ENCODE peak calls at places on chromosomes 4 and X, in four cellular contexts. One of them, this sample, is unnamed.

GRCh38 chrX:100673397-100673953 is 29.5 kb downstream of the SRPX2 start:
- DNase-seq in K562: no peak
- DNase-seq in GM12878: no peak
- DNase-seq in HL-60: no peak
- DNase-seq in this sample: no peak

GRCh38 chr4:148054275-148054674 is 322.4 kb downstream of the ARHGAP10 start:
- DNase-seq in K562: no peak
- DNase-seq in GM12878: no peak
- DNase-seq in HL-60: no peak
- DNase-seq in this sample: no peak

GRCh38 chr4:108370291-108370690 is 201.6 kb upstream of the LEF1 start:
- DNase-seq in K562: no peak
- DNase-seq in GM12878: no peak
- DNase-seq in HL-60: no peak
- DNase-seq in this sample: no peak

GRCh38 chrX:45851434-45851991 is 650.8 kb upstream of the DIPK2B start:
- DNase-seq in K562: no peak
- DNase-seq in GM12878: no peak
- DNase-seq in HL-60: no peak
- DNase-seq in this sample: no peak

GRCh38 chr4:169252339-169253086 is 18.2 kb downstream of the SH3RF1 start:
- DNase-seq in K562: no peak
- DNase-seq in GM12878: no peak
- DNase-seq in HL-60: no peak
- DNase-seq in this sample: no peak

GRCh38 chr4:133000012-133000411 is 149.1 kb upstream of the PCDH10 start:
- DNase-seq in K562: no peak
- DNase-seq in GM12878: no peak
- DNase-seq in HL-60: no peak
- DNase-seq in this sample: no peak

GRCh38 chr4:154911097-154911496 is 130.0 kb downstream of the RBM46 start:
- DNase-seq in K562: no peak
- DNase-seq in GM12878: no peak
- DNase-seq in HL-60: no peak
- DNase-seq in this sample: no peak

GRCh38 chr4:110154586-110154985 is 43.8 kb downstream of the ELOVL6 start:
- DNase-seq in K562: no peak
- DNase-seq in GM12878: no peak
- DNase-seq in HL-60: peak; percentile 18
- DNase-seq in this sample: no peak

GRCh38 chr4:7798215-7798995 is 141.3 kb downstream of the AFAP1 start:
- DNase-seq in K562: no peak
- DNase-seq in GM12878: no peak
- DNase-seq in HL-60: no peak
- DNase-seq in this sample: no peak

GRCh38 chr4:22678851-22679517 is 13.8 kb upstream of the GBA3 start:
- DNase-seq in K562: no peak
- DNase-seq in GM12878: no peak
- DNase-seq in HL-60: no peak
- DNase-seq in this sample: no peak

GRCh38 chr4:77012726-77013125 is 63.1 kb downstream of the CCNI start:
- DNase-seq in K562: no peak
- DNase-seq in GM12878: no peak
- DNase-seq in HL-60: no peak
- DNase-seq in this sample: no peak

GRCh38 chr4:107131295-107131694 is 95.2 kb upstream of the DKK2 start:
- DNase-seq in K562: no peak
- DNase-seq in GM12878: no peak
- DNase-seq in HL-60: no peak
- DNase-seq in this sample: no peak

GRCh38 chr4:183342541-183343533 is 20.6 kb upstream of the CLDN24 start:
- DNase-seq in K562: no peak
- DNase-seq in GM12878: no peak
- DNase-seq in HL-60: no peak
- DNase-seq in this sample: peak; percentile 22

GRCh38 chrX:123277347-123277746 is 93.3 kb downstream of the GRIA3 start:
- DNase-seq in K562: no peak
- DNase-seq in GM12878: no peak
- DNase-seq in HL-60: no peak
- DNase-seq in this sample: no peak

GRCh38 chr4:16045687-16046086 is 38.1 kb downstream of the PROM1 start:
- DNase-seq in K562: no peak
- DNase-seq in GM12878: no peak
- DNase-seq in HL-60: no peak
- DNase-seq in this sample: no peak

GRCh38 chrX:10072786-10073568 is 83.8 kb upstream of the CLCN4 start:
- DNase-seq in K562: no peak
- DNase-seq in GM12878: no peak
- DNase-seq in HL-60: no peak
- DNase-seq in this sample: no peak

GRCh38 chrX:1481636-1482529 is 29.2 kb upstream of the ASMTL start:
- DNase-seq in K562: peak; percentile 74
- DNase-seq in GM12878: peak; percentile 90
- DNase-seq in HL-60: peak; percentile 69
- DNase-seq in this sample: no peak

GRCh38 chr4:141124224-141124623 is 9.0 kb downstream of the RNF150 start:
- DNase-seq in K562: no peak
- DNase-seq in GM12878: no peak
- DNase-seq in HL-60: no peak
- DNase-seq in this sample: no peak

GRCh38 chrX:77785400-77785745 is 643 bp downstream of the ATRX start:
- DNase-seq in K562: peak; percentile 46
- DNase-seq in GM12878: no peak
- DNase-seq in HL-60: no peak
- DNase-seq in this sample: no peak

GRCh38 chr4:3087398-3087797 is 12.9 kb downstream of the HTT start:
- DNase-seq in K562: no peak
- DNase-seq in GM12878: no peak
- DNase-seq in HL-60: no peak
- DNase-seq in this sample: no peak

GRCh38 chr4:151669990-151670389 is 90.8 kb downstream of the GATB start:
- DNase-seq in K562: no peak
- DNase-seq in GM12878: no peak
- DNase-seq in HL-60: no peak
- DNase-seq in this sample: no peak

GRCh38 chr4:26753642-26754041 is 107.0 kb upstream of the STIM2 start:
- DNase-seq in K562: no peak
- DNase-seq in GM12878: no peak
- DNase-seq in HL-60: no peak
- DNase-seq in this sample: no peak

GRCh38 chr4:7941111-7942018 is 1.7 kb upstream of the AFAP1 start:
- DNase-seq in K562: no peak
- DNase-seq in GM12878: no peak
- DNase-seq in HL-60: no peak
- DNase-seq in this sample: no peak

GRCh38 chr4:1602621-1603412 is 81.3 kb downstream of the FAM53A start:
- DNase-seq in K562: no peak
- DNase-seq in GM12878: no peak
- DNase-seq in HL-60: no peak
- DNase-seq in this sample: no peak

GRCh38 chr4:188714488-188714887 is 575.2 kb downstream of the TRIML1 start:
- DNase-seq in K562: no peak
- DNase-seq in GM12878: no peak
- DNase-seq in HL-60: no peak
- DNase-seq in this sample: no peak

GRCh38 chr4:38688676-38689355 is 24.8 kb downstream of the KLF3 start:
- DNase-seq in K562: no peak
- DNase-seq in GM12878: no peak
- DNase-seq in HL-60: no peak
- DNase-seq in this sample: no peak

GRCh38 chr4:3523146-3523627 is 9.0 kb downstream of the LRPAP1 start:
- DNase-seq in K562: no peak
- DNase-seq in GM12878: no peak
- DNase-seq in HL-60: no peak
- DNase-seq in this sample: no peak

GRCh38 chrX:18410038-18410437 is 15.4 kb upstream of the CDKL5 start:
- DNase-seq in K562: no peak
- DNase-seq in GM12878: no peak
- DNase-seq in HL-60: no peak
- DNase-seq in this sample: no peak

GRCh38 chrX:47361538-47362511 is 8.6 kb upstream of the ZNF157 start:
- DNase-seq in K562: peak; percentile 16
- DNase-seq in GM12878: peak; percentile 96
- DNase-seq in HL-60: no peak
- DNase-seq in this sample: peak; percentile 62

GRCh38 chrX:41923925-41924693 is 755 bp upstream of the CASK start:
- DNase-seq in K562: peak; percentile 27
- DNase-seq in GM12878: no peak
- DNase-seq in HL-60: no peak
- DNase-seq in this sample: no peak
- TF ChIP-seq SPI1 in K562: no peak
- TF ChIP-seq SPI1 in GM12878: no peak
- TF ChIP-seq SPI1 in HL-60: no peak
- TF ChIP-seq SPI1 in this sample: no peak

DNA sequence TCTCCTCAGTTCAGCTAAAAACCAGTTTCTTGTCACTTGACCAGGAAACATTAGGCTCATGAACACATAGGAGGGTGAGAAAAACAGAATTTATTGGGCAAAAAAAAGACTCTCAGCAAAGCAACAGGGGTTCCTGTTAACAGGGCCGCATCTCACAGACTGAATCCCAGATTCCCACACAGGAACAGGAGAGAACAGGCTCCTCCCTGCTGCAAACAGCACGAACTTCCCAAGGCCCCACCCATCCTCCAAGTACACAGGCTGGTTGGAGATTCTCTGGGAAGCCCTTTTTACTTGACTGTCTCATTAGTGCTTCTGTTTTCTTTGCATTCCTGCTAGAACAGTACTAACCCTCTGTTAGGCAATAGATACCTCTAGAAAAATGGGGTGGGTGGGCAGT is 52.4 kb upstream of the IL21 start:
- DNase-seq in K562: no peak
- DNase-seq in GM12878: no peak
- DNase-seq in HL-60: no peak
- DNase-seq in this sample: no peak
- TF ChIP-seq SPI1 in K562: no peak
- TF ChIP-seq SPI1 in GM12878: no peak
- TF ChIP-seq SPI1 in HL-60: no peak
- TF ChIP-seq SPI1 in this sample: no peak

DNA sequence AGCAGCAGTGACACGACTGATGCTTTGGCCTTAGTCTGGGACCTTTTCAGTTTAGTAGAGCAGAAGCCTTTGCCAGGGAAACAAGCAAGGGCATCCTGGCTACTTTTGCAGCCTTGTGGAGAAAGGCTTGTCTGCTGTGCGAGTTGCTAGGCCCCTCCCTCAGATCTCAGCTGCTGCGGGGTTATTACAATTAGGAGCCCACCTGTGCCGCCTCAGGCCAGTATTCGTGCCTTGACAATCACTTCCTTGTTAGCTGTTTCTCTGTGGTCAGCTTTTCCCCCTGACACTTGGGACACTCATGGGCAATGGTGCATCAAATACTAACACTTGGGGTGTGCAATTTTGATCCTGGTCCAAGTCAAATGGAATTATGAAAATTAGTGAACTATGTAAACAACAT is 67.9 kb downstream of the SH2D1A start:
- DNase-seq in K562: no peak
- DNase-seq in GM12878: no peak
- DNase-seq in HL-60: no peak
- DNase-seq in this sample: no peak
- TF ChIP-seq SPI1 in K562: no peak
- TF ChIP-seq SPI1 in GM12878: no peak
- TF ChIP-seq SPI1 in HL-60: no peak
- TF ChIP-seq SPI1 in this sample: no peak

DNA sequence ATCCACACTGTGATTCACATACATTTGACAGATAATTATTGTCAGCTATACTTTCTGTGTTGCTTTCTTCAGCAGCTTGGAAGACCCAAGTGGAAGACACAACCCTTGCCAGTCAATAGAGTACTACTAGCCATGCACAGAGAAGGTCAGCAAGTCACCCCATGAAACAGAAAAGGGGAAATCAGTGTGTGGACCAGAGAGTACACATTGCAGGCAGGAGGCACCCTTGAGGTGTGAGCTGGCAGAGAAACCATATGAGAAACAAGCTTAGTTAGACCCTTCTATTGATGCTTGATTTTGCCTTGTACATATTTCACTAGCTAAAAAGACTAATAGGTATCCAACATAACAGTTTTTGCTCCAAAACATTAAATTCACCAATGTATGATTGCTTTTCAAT is 99.5 kb downstream of the NLGN4X start:
- DNase-seq in K562: no peak
- DNase-seq in GM12878: no peak
- DNase-seq in HL-60: no peak
- DNase-seq in this sample: no peak
- TF ChIP-seq SPI1 in K562: no peak
- TF ChIP-seq SPI1 in GM12878: no peak
- TF ChIP-seq SPI1 in HL-60: no peak
- TF ChIP-seq SPI1 in this sample: no peak

DNA sequence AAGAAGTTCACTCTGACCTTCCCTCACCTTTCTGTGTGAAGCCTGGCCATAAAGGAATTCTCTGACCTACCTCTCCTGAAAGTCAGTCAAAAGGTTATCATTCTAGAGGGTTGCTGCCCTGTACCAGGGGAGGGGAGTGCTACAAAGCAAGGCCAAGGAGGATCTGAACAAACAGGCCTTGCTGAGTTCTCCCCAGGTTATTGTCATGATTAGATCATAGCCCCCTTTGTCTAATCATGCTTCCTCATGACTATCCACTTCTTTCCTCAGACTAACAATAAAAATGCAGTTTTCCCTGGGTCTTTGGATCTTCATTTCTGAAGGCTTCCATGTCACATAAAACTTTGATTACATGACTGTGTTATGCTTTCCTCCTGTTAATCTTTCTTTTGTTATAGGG is 472.0 kb downstream of the IQCM start:
- DNase-seq in K562: no peak
- DNase-seq in GM12878: no peak
- DNase-seq in HL-60: no peak
- DNase-seq in this sample: no peak
- TF ChIP-seq SPI1 in K562: no peak
- TF ChIP-seq SPI1 in GM12878: no peak
- TF ChIP-seq SPI1 in HL-60: no peak
- TF ChIP-seq SPI1 in this sample: no peak

GRCh38 chrX:5595570-5595969 is 633.1 kb downstream of the NLGN4X start:
- DNase-seq in K562: no peak
- DNase-seq in GM12878: no peak
- DNase-seq in HL-60: no peak
- DNase-seq in this sample: no peak
- TF ChIP-seq SPI1 in K562: no peak
- TF ChIP-seq SPI1 in GM12878: no peak
- TF ChIP-seq SPI1 in HL-60: no peak
- TF ChIP-seq SPI1 in this sample: no peak